ENCODE peak calls at places on chromosomes 5 and 9, in six cellular contexts. One of them, this sample, is unnamed.
A peak's percentile ranks its signal among the peaks of the same experiment; 100 is the strongest.

GRCh38 chr9:112006361-112007020 is 109.9 kb downstream of the UGCG start:
- DNase-seq in neural progenitor cell: peak; percentile 50
- DNase-seq in GM23248: no peak
- DNase-seq in MM.1S: no peak
- DNase-seq in HCT116: no peak
- DNase-seq in PC-3: no peak
- DNase-seq in this sample: no peak

GRCh38 chr9:108211576-108211975 is 644.2 kb downstream of the ACTL7B start:
- DNase-seq in neural progenitor cell: no peak
- DNase-seq in GM23248: no peak
- DNase-seq in MM.1S: no peak
- DNase-seq in HCT116: no peak
- DNase-seq in PC-3: no peak
- DNase-seq in this sample: no peak

GRCh38 chr5:172553167-172553566 is 87.9 kb upstream of the NEURL1B start:
- DNase-seq in neural progenitor cell: no peak
- DNase-seq in GM23248: no peak
- DNase-seq in MM.1S: no peak
- DNase-seq in HCT116: no peak
- DNase-seq in PC-3: no peak
- DNase-seq in this sample: no peak

GRCh38 chr9:111411266-111411665 is 72.9 kb downstream of the ECPAS start:
- DNase-seq in neural progenitor cell: no peak
- DNase-seq in GM23248: no peak
- DNase-seq in MM.1S: no peak
- DNase-seq in HCT116: no peak
- DNase-seq in PC-3: no peak
- DNase-seq in this sample: no peak

GRCh38 chr9:94002316-94003140 is 47.4 kb upstream of the BARX1 start:
- DNase-seq in neural progenitor cell: peak; percentile 83
- DNase-seq in GM23248: peak; percentile 47
- DNase-seq in MM.1S: peak; percentile 44
- DNase-seq in HCT116: no peak
- DNase-seq in PC-3: peak; percentile 66
- DNase-seq in this sample: peak; percentile 81

GRCh38 chr5:90890183-90890582 is 331.6 kb downstream of the ADGRV1 start:
- DNase-seq in neural progenitor cell: peak; percentile 12
- DNase-seq in GM23248: no peak
- DNase-seq in MM.1S: no peak
- DNase-seq in HCT116: no peak
- DNase-seq in PC-3: no peak
- DNase-seq in this sample: no peak

GRCh38 chr5:134466241-134467069 is 54.8 kb upstream of the CDKN2AIPNL start:
- DNase-seq in neural progenitor cell: peak; percentile 82
- DNase-seq in GM23248: peak; percentile 77
- DNase-seq in MM.1S: no peak
- DNase-seq in HCT116: peak; percentile 80
- DNase-seq in PC-3: peak; percentile 92
- DNase-seq in this sample: peak; percentile 94

GRCh38 chr5:56649569-56649968 is 165.8 kb upstream of the MAP3K1 start:
- DNase-seq in neural progenitor cell: no peak
- DNase-seq in GM23248: peak; percentile 57
- DNase-seq in MM.1S: no peak
- DNase-seq in HCT116: no peak
- DNase-seq in PC-3: no peak
- DNase-seq in this sample: no peak

GRCh38 chr5:131607903-131608540 is 27.0 kb downstream of the RAPGEF6 start:
- DNase-seq in neural progenitor cell: no peak
- DNase-seq in GM23248: no peak
- DNase-seq in MM.1S: no peak
- DNase-seq in HCT116: no peak
- DNase-seq in PC-3: no peak
- DNase-seq in this sample: no peak

GRCh38 chr9:18256574-18256973 is 217.4 kb upstream of the ADAMTSL1 start:
- DNase-seq in neural progenitor cell: no peak
- DNase-seq in GM23248: peak; percentile 79
- DNase-seq in MM.1S: no peak
- DNase-seq in HCT116: no peak
- DNase-seq in PC-3: no peak
- DNase-seq in this sample: peak; percentile 43

GRCh38 chr5:154371687-154372086 is 74.1 kb upstream of the SAP30L start:
- DNase-seq in neural progenitor cell: no peak
- DNase-seq in GM23248: peak; percentile 94
- DNase-seq in MM.1S: no peak
- DNase-seq in HCT116: no peak
- DNase-seq in PC-3: no peak
- DNase-seq in this sample: peak; percentile 46

GRCh38 chr9:136545065-136545965 is 533 bp downstream of the NOTCH1 start:
- DNase-seq in neural progenitor cell: peak; percentile 55
- DNase-seq in GM23248: peak; percentile 58
- DNase-seq in MM.1S: peak; percentile 48
- DNase-seq in HCT116: no peak
- DNase-seq in PC-3: no peak
- DNase-seq in this sample: peak; percentile 51

GRCh38 chr5:111628901-111629300 is 116.6 kb upstream of the STARD4 start:
- DNase-seq in neural progenitor cell: no peak
- DNase-seq in GM23248: peak; percentile 56
- DNase-seq in MM.1S: no peak
- DNase-seq in HCT116: no peak
- DNase-seq in PC-3: no peak
- DNase-seq in this sample: no peak

GRCh38 chr9:129351058-129351641 is 173.1 kb upstream of the IER5L start:
- DNase-seq in neural progenitor cell: peak; percentile 89
- DNase-seq in GM23248: no peak
- DNase-seq in MM.1S: no peak
- DNase-seq in HCT116: no peak
- DNase-seq in PC-3: no peak
- DNase-seq in this sample: no peak

GRCh38 chr5:157217289-157218024 is 36.8 kb downstream of the ITK start:
- DNase-seq in neural progenitor cell: no peak
- DNase-seq in GM23248: no peak
- DNase-seq in MM.1S: no peak
- DNase-seq in HCT116: no peak
- DNase-seq in PC-3: no peak
- DNase-seq in this sample: no peak

GRCh38 chr5:157225463-157226422 is 40.2 kb upstream of the CYFIP2 start:
- DNase-seq in neural progenitor cell: no peak
- DNase-seq in GM23248: no peak
- DNase-seq in MM.1S: no peak
- DNase-seq in HCT116: no peak
- DNase-seq in PC-3: no peak
- DNase-seq in this sample: no peak

GRCh38 chr5:157219491-157220271 is 39.0 kb downstream of the ITK start:
- DNase-seq in neural progenitor cell: no peak
- DNase-seq in GM23248: peak; percentile 39
- DNase-seq in MM.1S: peak; percentile 25
- DNase-seq in HCT116: no peak
- DNase-seq in PC-3: no peak
- DNase-seq in this sample: peak; percentile 23

DNA sequence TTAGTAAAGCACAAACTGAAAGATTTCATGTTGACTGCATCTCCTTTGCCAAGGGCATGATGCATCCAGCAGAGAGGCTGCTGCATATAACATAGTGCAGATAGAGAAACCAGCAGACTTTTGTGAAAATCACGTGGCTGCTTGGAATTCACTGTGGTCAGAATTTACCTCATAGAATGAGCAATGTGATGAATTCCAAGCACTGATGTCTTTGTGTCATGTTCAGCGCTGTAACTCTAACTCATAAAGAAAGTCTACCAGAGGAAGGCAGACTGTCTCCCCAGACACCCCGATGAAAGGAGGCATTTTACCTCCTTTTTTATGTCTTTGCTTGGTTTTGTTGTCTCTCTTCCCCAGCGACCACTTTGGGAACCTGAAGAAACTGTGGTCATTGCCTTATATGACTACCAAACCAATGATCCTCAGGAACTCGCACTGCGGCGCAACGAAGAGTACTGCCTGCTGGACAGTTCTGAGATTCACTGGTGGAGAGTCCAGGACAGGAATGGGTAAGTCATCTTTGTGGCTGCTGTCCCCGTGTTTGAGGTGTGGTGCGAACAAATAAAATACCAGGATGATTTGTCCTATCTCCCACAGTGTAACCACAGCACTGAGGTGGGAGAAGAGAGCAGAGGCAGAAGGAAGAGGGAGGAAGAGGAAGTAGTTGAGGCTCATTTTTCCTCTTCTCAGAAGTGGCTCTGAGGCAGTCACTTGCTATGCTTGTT is 42.0 kb downstream of the ITK start:
- DNase-seq in neural progenitor cell: no peak
- DNase-seq in GM23248: peak; percentile 84
- DNase-seq in MM.1S: peak; percentile 26
- DNase-seq in HCT116: no peak
- DNase-seq in PC-3: peak; percentile 42
- DNase-seq in this sample: peak; percentile 15
- TF ChIP-seq EZH2phosphoT487 in neural progenitor cell: no peak
- TF ChIP-seq EZH2phosphoT487 in GM23248: no peak
- TF ChIP-seq EZH2phosphoT487 in MM.1S: no peak
- TF ChIP-seq EZH2phosphoT487 in HCT116: no peak
- TF ChIP-seq EZH2phosphoT487 in PC-3: no peak
- TF ChIP-seq EZH2phosphoT487 in this sample: no peak

GRCh38 chr5:158451203-158451982 is 592.4 kb upstream of the CLINT1 start:
- DNase-seq in neural progenitor cell: peak; percentile 4
- DNase-seq in GM23248: peak; percentile 66
- DNase-seq in MM.1S: no peak
- DNase-seq in HCT116: no peak
- DNase-seq in PC-3: no peak
- DNase-seq in this sample: peak; percentile 23
- TF ChIP-seq EZH2 in neural progenitor cell: no peak
- TF ChIP-seq EZH2 in GM23248: no peak
- TF ChIP-seq EZH2 in MM.1S: no peak
- TF ChIP-seq EZH2 in HCT116: no peak
- TF ChIP-seq EZH2 in PC-3: no peak
- TF ChIP-seq EZH2 in this sample: no peak

GRCh38 chr5:44665101-44665701 is 143.5 kb upstream of the MRPS30 start:
- DNase-seq in neural progenitor cell: no peak
- DNase-seq in GM23248: peak; percentile 89
- DNase-seq in MM.1S: no peak
- DNase-seq in HCT116: peak; percentile 36
- DNase-seq in PC-3: peak; percentile 63
- DNase-seq in this sample: no peak
- H3K9me3 ChIP-seq in neural progenitor cell: no peaks in the 10 kb centered on the region
- H3K9me3 ChIP-seq in GM23248: no peaks in the 10 kb centered on the region
- H3K9me3 ChIP-seq in MM.1S: no peaks in the 10 kb centered on the region
- H3K9me3 ChIP-seq in HCT116: no peaks in the 10 kb centered on the region
- H3K9me3 ChIP-seq in PC-3: no peaks in the 10 kb centered on the region
- H3K9me3 ChIP-seq in this sample: no peaks in the 10 kb centered on the region

GRCh38 chr5:73985145-73985544 is 359.1 kb downstream of the ARHGEF28 start:
- DNase-seq in neural progenitor cell: peak; percentile 40
- DNase-seq in GM23248: peak; percentile 42
- DNase-seq in MM.1S: no peak
- DNase-seq in HCT116: peak; percentile 7
- DNase-seq in PC-3: peak; percentile 62
- DNase-seq in this sample: peak; percentile 30
- TF ChIP-seq EZH2phosphoT487 in neural progenitor cell: no peak
- TF ChIP-seq EZH2phosphoT487 in GM23248: no peak
- TF ChIP-seq EZH2phosphoT487 in MM.1S: no peak
- TF ChIP-seq EZH2phosphoT487 in HCT116: no peak
- TF ChIP-seq EZH2phosphoT487 in PC-3: no peak
- TF ChIP-seq EZH2phosphoT487 in this sample: no peak

DNA sequence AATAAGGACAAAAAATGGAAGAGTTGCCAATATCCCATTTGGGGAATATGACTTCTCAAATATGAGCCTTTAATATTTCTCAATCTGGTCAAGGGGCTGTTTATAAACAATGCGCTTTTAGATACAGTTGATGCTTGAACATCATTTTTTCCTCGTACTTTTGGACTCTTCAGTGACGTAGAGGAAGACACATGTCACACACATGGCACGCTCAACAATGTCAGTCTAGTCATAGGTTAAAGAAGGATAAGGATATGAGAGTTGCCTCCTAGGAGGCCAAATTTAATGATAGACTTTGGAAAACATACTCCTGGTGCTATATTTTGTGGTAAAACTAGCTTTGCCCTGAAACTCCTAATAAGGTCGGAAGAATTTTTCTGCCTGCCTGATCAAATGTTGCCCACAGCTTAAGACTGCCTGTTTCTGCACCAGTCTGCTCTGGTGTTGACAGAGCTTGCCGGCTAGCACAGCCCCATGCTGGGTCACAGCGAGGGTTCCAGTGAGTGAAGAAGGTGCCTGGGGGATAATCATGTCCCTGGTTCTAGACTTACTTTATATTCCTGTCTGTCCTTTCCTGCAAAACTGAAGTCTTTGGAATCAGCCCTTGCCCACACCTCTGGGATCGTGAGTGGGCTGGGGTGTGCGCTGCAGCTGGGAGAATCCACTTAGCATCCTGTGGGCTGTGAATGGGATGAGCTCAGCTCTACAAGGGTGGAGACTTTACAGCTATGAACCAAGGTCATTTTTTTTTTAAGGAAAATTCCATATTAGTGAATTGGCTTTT is 230.8 kb upstream of the IRX4 start:
- DNase-seq in neural progenitor cell: no peak
- DNase-seq in GM23248: no peak
- DNase-seq in MM.1S: no peak
- DNase-seq in HCT116: no peak
- DNase-seq in PC-3: no peak
- DNase-seq in this sample: no peak
- TF ChIP-seq EZH2 in neural progenitor cell: no peak
- TF ChIP-seq EZH2 in GM23248: no peak
- TF ChIP-seq EZH2 in MM.1S: no peak
- TF ChIP-seq EZH2 in HCT116: no peak
- TF ChIP-seq EZH2 in PC-3: no peak
- TF ChIP-seq EZH2 in this sample: no peak

This sample was measured in hepatocyte.